ENCODE peak calls at places on chromosomes 6 and 20, in seven cellular contexts. F is fibroblast of villous mesenchyme, B is sciatic nerve, Q is Karpas-422, L is T-helper 1 cell, R is AG04450, P is WTC11. K is an unnamed sample.

GRCh38 chr6:33201935-33202334 is 1.3 kb downstream of the SLC39A7 start:
- DNase-seq in R (no peak), F (no peak), P (no peak), B (no peak), Q (no peak), L (no peak), K (no peak)

GRCh38 chr6:157988700-157989063 is 7.0 kb downstream of the SYNJ2 start:
- DNase-seq in R (no peak), B (peak; percentile 27), L (no peak), F (no peak), Q (no peak), P (no peak), K (peak; percentile 39)

GRCh38 chr20:32227744-32228688 is 20.3 kb downstream of the POFUT1 start:
- DNase-seq in P (no peak), R (no peak), B (no peak), Q (no peak), L (no peak), F (peak; percentile 90), K (no peak)

GRCh38 chr20:41248371-41249024 is 69.0 kb downstream of the ZHX3 start:
- DNase-seq in R (no peak), F (peak; percentile 95), B (no peak), L (no peak), P (no peak), Q (no peak), K (no peak)

GRCh38 chr6:97813881-97814280 is 530.9 kb upstream of the MMS22L start:
- DNase-seq in P (peak; percentile 12), F (no peak), B (no peak), Q (no peak), L (no peak), R (no peak), K (no peak)

GRCh38 chr6:138101946-138102731 is 5.1 kb downstream of the PERP start:
- DNase-seq in B (no peak), P (no peak), F (no peak), L (no peak), Q (no peak), R (no peak), K (no peak)

GRCh38 chr6:25035451-25036435 is 100.0 kb upstream of the RIPOR2 start:
- DNase-seq in R (no peak), B (no peak), L (no peak), Q (peak; percentile 65), P (no peak), F (no peak), K (no peak)

GRCh38 chr6:15747354-15747883 is 84.6 kb upstream of the DTNBP1 start:
- DNase-seq in B (no peak), P (no peak), L (no peak), R (no peak), F (no peak), Q (no peak), K (no peak)

GRCh38 chr6:133888931-133889556 is at the start of gene TCF21:
- DNase-seq in Q (no peak), L (no peak), R (peak; percentile 76), P (peak; percentile 66), F (peak; percentile 73), B (no peak), K (peak; percentile 88)

GRCh38 chr20:11375966-11376365 is 541.7 kb upstream of the BTBD3 start:
- DNase-seq in R (no peak), B (no peak), Q (no peak), L (no peak), P (no peak), F (peak; percentile 57), K (no peak)

GRCh38 chr20:37455659-37456058 is 65.4 kb upstream of the NNAT start:
- DNase-seq in L (no peak), F (no peak), Q (no peak), B (no peak), P (no peak), R (no peak), K (no peak)

GRCh38 chr20:25282034-25282781 is 34.3 kb downstream of the PYGB start:
- DNase-seq in R (no peak), P (peak; percentile 7), L (no peak), F (no peak), B (peak; percentile 51), Q (no peak), K (peak; percentile 67)

GRCh38 chr6:169005141-169005540 is 248.5 kb downstream of the THBS2 start:
- DNase-seq in F (no peak), P (no peak), L (no peak), B (no peak), Q (no peak), R (no peak), K (no peak)

GRCh38 chr6:78883651-78884050 is 16.3 kb downstream of the IRAK1BP1 start:
- DNase-seq in P (no peak), Q (no peak), R (no peak), L (no peak), F (no peak), B (no peak), K (no peak)

GRCh38 chr6:110642711-110643110 is 166.3 kb upstream of the SLC22A16 start:
- DNase-seq in L (no peak), Q (no peak), P (no peak), B (no peak), R (no peak), F (no peak), K (no peak)

GRCh38 chr6:120211955-120212792 is 862.6 kb upstream of the MAN1A1 start:
- DNase-seq in Q (no peak), L (no peak), P (no peak), B (no peak), R (no peak), F (peak; percentile 75), K (no peak)

GRCh38 chr6:13404892-13405254 is 76.5 kb upstream of the TBC1D7 start:
- DNase-seq in R (no peak), F (no peak), P (no peak), B (no peak), Q (no peak), L (no peak), K (no peak)

GRCh38 chr20:61901421-61902212 is 164.1 kb downstream of the TAF4 start:
- DNase-seq in P (no peak), Q (peak; percentile 53), L (no peak), B (no peak), R (no peak), F (peak; percentile 9), K (no peak)

GRCh38 chr6:30689022-30689865 is 1.5 kb downstream of the NRM start:
- DNase-seq in R (no peak), B (no peak), P (no peak), Q (peak; percentile 81), F (no peak), L (no peak), K (peak; percentile 48)

GRCh38 chr20:20930500-20930899 is 175.7 kb downstream of the LINC00237 start:
- DNase-seq in P (no peak), Q (no peak), R (no peak), F (no peak), B (no peak), L (no peak), K (no peak)

GRCh38 chr6:129890164-129890563 is 29.0 kb upstream of the TMEM244 start:
- DNase-seq in L (no peak), F (peak; percentile 20), P (no peak), Q (no peak), B (no peak), R (no peak), K (no peak)

GRCh38 chr20:32124916-32125454 is 15.5 kb downstream of the TM9SF4 start:
- DNase-seq in L (no peak), Q (no peak), P (no peak), B (no peak), F (no peak), R (no peak), K (no peak)

GRCh38 chr6:152821525-152821924 is 70.9 kb downstream of the VIP start:
- DNase-seq in B (no peak), F (peak; percentile 0), Q (no peak), P (no peak), L (no peak), R (no peak), K (no peak)

K was measured in sigmoid colon.